ENCODE peak calls at places on chromosomes 1 and 21, in five cellular contexts. Y, H, S, T and I are unnamed samples.

GRCh38 chr21:34743285-34743684 is 74.5 kb downstream of the CLIC6 start:
- DNase-seq in Y (no peak), S (no peak), H (no peak), T (no peak), I (no peak)

GRCh38 chr1:5423109-5423508 is 569.1 kb downstream of the NPHP4 start:
- DNase-seq in H (no peak), S (no peak), T (peak; percentile 26), Y (no peak), I (peak; percentile 7)

GRCh38 chr1:168087696-168088095 is 49.0 kb downstream of the GPR161 start:
- DNase-seq in T (no peak), H (no peak), Y (no peak), S (no peak), I (no peak)

GRCh38 chr1:181135815-181136737 is 47.6 kb downstream of the IER5 start:
- DNase-seq in T (no peak), Y (peak; percentile 86), H (no peak), S (no peak), I (peak; percentile 39)

GRCh38 chr1:64848136-64848535 is 103.3 kb downstream of the RAVER2 start:
- DNase-seq in Y (no peak), H (no peak), T (no peak), S (no peak), I (no peak)

GRCh38 chr1:116390195-116390594 is 17.2 kb downstream of the ATP1A1 start:
- DNase-seq in Y (no peak), T (peak; percentile 41), S (no peak), H (no peak), I (no peak)

GRCh38 chr1:74713849-74714248 is 19.0 kb downstream of the CRYZ start:
- DNase-seq in H (no peak), S (no peak), Y (no peak), T (no peak), I (no peak)

GRCh38 chr1:235486321-235486720 is 17.9 kb downstream of the B3GALNT2 start:
- DNase-seq in T (no peak), H (no peak), Y (no peak), S (no peak), I (no peak)

GRCh38 chr1:111563619-111564018 is 56.0 kb upstream of the RAP1A start:
- DNase-seq in T (no peak), S (no peak), Y (peak; percentile 62), H (no peak), I (no peak)

GRCh38 chr1:205967555-205968335 is 24.5 kb upstream of the SLC26A9 start:
- DNase-seq in H (no peak), T (no peak), S (no peak), Y (no peak), I (no peak)

GRCh38 chr1:234772345-234773147 is 162.6 kb upstream of the IRF2BP2 start:
- DNase-seq in H (peak; percentile 70), Y (peak; percentile 100), T (peak; percentile 88), S (no peak), I (peak; percentile 99)

GRCh38 chr1:23343246-23344110 is 606 bp downstream of the HNRNPR start:
- DNase-seq in S (peak; percentile 56), T (peak; percentile 66), Y (peak; percentile 89), H (no peak), I (peak; percentile 55)

GRCh38 chr1:28553229-28553930 is 495 bp downstream of the TRNAU1AP start:
- DNase-seq in Y (peak; percentile 41), S (peak; percentile 40), T (peak; percentile 39), H (peak; percentile 55), I (peak; percentile 62)

GRCh38 chr21:36803801-36804452 is 105.0 kb downstream of the SIM2 start:
- DNase-seq in S (no peak), H (no peak), T (no peak), Y (no peak), I (no peak)

GRCh38 chr1:121516279-121516967 is 331.6 kb downstream of the SRGAP2C start:
- DNase-seq in H (no peak), T (no peak), Y (no peak), S (no peak), I (peak; percentile 89)

GRCh38 chr1:24966724-24967346 is 36.8 kb upstream of the RUNX3 start:
- DNase-seq in H (peak; percentile 52), Y (no peak), S (no peak), T (peak; percentile 76), I (peak; percentile 94)

GRCh38 chr1:205985330-205986005 is 17.7 kb downstream of the RAB7B start:
- DNase-seq in T (no peak), Y (peak; percentile 38), H (no peak), S (no peak), I (no peak)

GRCh38 chr1:27097484-27097917 is 57.4 kb downstream of the SLC9A1 start:
- DNase-seq in S (peak; percentile 84), H (peak; percentile 78), Y (peak; percentile 61), T (peak; percentile 78), I (peak; percentile 90)

GRCh38 chr1:119163396-119163795 is 22.9 kb upstream of the WARS2 start:
- DNase-seq in S (no peak), T (no peak), Y (no peak), H (no peak), I (no peak)

GRCh38 chr1:25109527-25109926 is 122.8 kb downstream of the SYF2 start:
- DNase-seq in T (no peak), H (no peak), Y (no peak), S (no peak), I (no peak)

GRCh38 chr1:67496329-67496728 is 66.1 kb upstream of the SERBP1 start:
- DNase-seq in Y (no peak), H (no peak), T (no peak), S (no peak), I (no peak)